ENCODE peak calls at places on chromosome 19, in seven cellular contexts. One of them, this sample, is unnamed.

GRCh38 chr19:42148270-42148669 is 16.0 kb upstream of the POU2F2 start:
- DNase-seq in GM23338: no peak
- DNase-seq in NCI-H2107: no peak
- DNase-seq in dermis blood vessel endothelial cell: no peak
- DNase-seq in GOT3: no peak
- DNase-seq in dermis microvascular lymphatic vessel endothelial cell: no peak
- DNase-seq in SK-N-SH: no peak
- DNase-seq in this sample: no peak

GRCh38 chr19:6556480-6556879 is 25.7 kb downstream of the TNFSF9 start:
- DNase-seq in GM23338: no peak
- DNase-seq in NCI-H2107: no peak
- DNase-seq in dermis blood vessel endothelial cell: peak; percentile 28
- DNase-seq in GOT3: no peak
- DNase-seq in dermis microvascular lymphatic vessel endothelial cell: no peak
- DNase-seq in SK-N-SH: no peak
- DNase-seq in this sample: peak; percentile 69

GRCh38 chr19:46601318-46602224 is at the start of gene CALM3:
- DNase-seq in GM23338: peak; percentile 42
- DNase-seq in NCI-H2107: no peak
- DNase-seq in dermis blood vessel endothelial cell: no peak
- DNase-seq in GOT3: no peak
- DNase-seq in dermis microvascular lymphatic vessel endothelial cell: no peak
- DNase-seq in SK-N-SH: peak; percentile 60
- DNase-seq in this sample: no peak

GRCh38 chr19:10112895-10113591 is 1.6 kb downstream of the P2RY11 start:
- DNase-seq in GM23338: peak; percentile 89
- DNase-seq in NCI-H2107: no peak
- DNase-seq in dermis blood vessel endothelial cell: peak; percentile 60
- DNase-seq in GOT3: no peak
- DNase-seq in dermis microvascular lymphatic vessel endothelial cell: peak; percentile 32
- DNase-seq in SK-N-SH: peak; percentile 75
- DNase-seq in this sample: peak; percentile 39

GRCh38 chr19:40217027-40217810 is 965 bp downstream of the TTC9B start:
- DNase-seq in GM23338: peak; percentile 83
- DNase-seq in NCI-H2107: peak; percentile 39
- DNase-seq in dermis blood vessel endothelial cell: no peak
- DNase-seq in GOT3: no peak
- DNase-seq in dermis microvascular lymphatic vessel endothelial cell: no peak
- DNase-seq in SK-N-SH: peak; percentile 81
- DNase-seq in this sample: no peak

GRCh38 chr19:6697291-6697690 is 23.2 kb downstream of the C3 start:
- DNase-seq in GM23338: no peak
- DNase-seq in NCI-H2107: no peak
- DNase-seq in dermis blood vessel endothelial cell: no peak
- DNase-seq in GOT3: no peak
- DNase-seq in dermis microvascular lymphatic vessel endothelial cell: no peak
- DNase-seq in SK-N-SH: no peak
- DNase-seq in this sample: no peak

GRCh38 chr19:50325310-50326100 is 3.7 kb downstream of the KCNC3 start:
- DNase-seq in GM23338: peak; percentile 99
- DNase-seq in NCI-H2107: peak; percentile 84
- DNase-seq in dermis blood vessel endothelial cell: peak; percentile 78
- DNase-seq in GOT3: peak; percentile 30
- DNase-seq in dermis microvascular lymphatic vessel endothelial cell: peak; percentile 65
- DNase-seq in SK-N-SH: peak; percentile 100
- DNase-seq in this sample: peak; percentile 66

GRCh38 chr19:36111200-36111539 is 227 bp downstream of the OVOL3 start:
- DNase-seq in GM23338: no peak
- DNase-seq in NCI-H2107: no peak
- DNase-seq in dermis blood vessel endothelial cell: no peak
- DNase-seq in GOT3: no peak
- DNase-seq in dermis microvascular lymphatic vessel endothelial cell: no peak
- DNase-seq in SK-N-SH: no peak
- DNase-seq in this sample: no peak

GRCh38 chr19:16623576-16623975 is 4.4 kb downstream of the MED26 start:
- DNase-seq in GM23338: no peak
- DNase-seq in NCI-H2107: no peak
- DNase-seq in dermis blood vessel endothelial cell: no peak
- DNase-seq in GOT3: no peak
- DNase-seq in dermis microvascular lymphatic vessel endothelial cell: no peak
- DNase-seq in SK-N-SH: no peak
- DNase-seq in this sample: no peak

GRCh38 chr19:6707658-6708018 is 12.8 kb downstream of the C3 start:
- DNase-seq in GM23338: no peak
- DNase-seq in NCI-H2107: no peak
- DNase-seq in dermis blood vessel endothelial cell: no peak
- DNase-seq in GOT3: no peak
- DNase-seq in dermis microvascular lymphatic vessel endothelial cell: no peak
- DNase-seq in SK-N-SH: no peak
- DNase-seq in this sample: no peak

GRCh38 chr19:30689474-30689873 is 317.3 kb downstream of the ZNF536 start:
- DNase-seq in GM23338: peak; percentile 37
- DNase-seq in NCI-H2107: no peak
- DNase-seq in dermis blood vessel endothelial cell: no peak
- DNase-seq in GOT3: no peak
- DNase-seq in dermis microvascular lymphatic vessel endothelial cell: no peak
- DNase-seq in SK-N-SH: peak; percentile 52
- DNase-seq in this sample: no peak

GRCh38 chr19:40663712-40664692 is 26.4 kb downstream of the NUMBL start:
- DNase-seq in GM23338: no peak
- DNase-seq in NCI-H2107: no peak
- DNase-seq in dermis blood vessel endothelial cell: peak; percentile 19
- DNase-seq in GOT3: no peak
- DNase-seq in dermis microvascular lymphatic vessel endothelial cell: peak; percentile 23
- DNase-seq in SK-N-SH: peak; percentile 57
- DNase-seq in this sample: peak; percentile 25

GRCh38 chr19:45008554-45008953 is 7.3 kb downstream of the RELB start:
- DNase-seq in GM23338: peak; percentile 53
- DNase-seq in NCI-H2107: no peak
- DNase-seq in dermis blood vessel endothelial cell: no peak
- DNase-seq in GOT3: no peak
- DNase-seq in dermis microvascular lymphatic vessel endothelial cell: no peak
- DNase-seq in SK-N-SH: no peak
- DNase-seq in this sample: no peak

GRCh38 chr19:36009220-36009619 is 607 bp upstream of the SYNE4 start:
- DNase-seq in GM23338: peak; percentile 82
- DNase-seq in NCI-H2107: no peak
- DNase-seq in dermis blood vessel endothelial cell: peak; percentile 76
- DNase-seq in GOT3: no peak
- DNase-seq in dermis microvascular lymphatic vessel endothelial cell: peak; percentile 74
- DNase-seq in SK-N-SH: peak; percentile 90
- DNase-seq in this sample: peak; percentile 74

GRCh38 chr19:4370418-4371041 is 27.2 kb downstream of the MPND start:
- DNase-seq in GM23338: no peak
- DNase-seq in NCI-H2107: no peak
- DNase-seq in dermis blood vessel endothelial cell: no peak
- DNase-seq in GOT3: no peak
- DNase-seq in dermis microvascular lymphatic vessel endothelial cell: no peak
- DNase-seq in SK-N-SH: no peak
- DNase-seq in this sample: no peak

GRCh38 chr19:41192574-41193419 is at the start of gene CYP2S1:
- DNase-seq in GM23338: peak; percentile 85
- DNase-seq in NCI-H2107: no peak
- DNase-seq in dermis blood vessel endothelial cell: peak; percentile 21
- DNase-seq in GOT3: no peak
- DNase-seq in dermis microvascular lymphatic vessel endothelial cell: peak; percentile 24
- DNase-seq in SK-N-SH: no peak
- DNase-seq in this sample: peak; percentile 11

GRCh38 chr19:2648528-2648937 is 54.0 kb downstream of the GNG7 start:
- DNase-seq in GM23338: peak; percentile 86
- DNase-seq in NCI-H2107: peak; percentile 21
- DNase-seq in dermis blood vessel endothelial cell: peak; percentile 86
- DNase-seq in GOT3: peak; percentile 46
- DNase-seq in dermis microvascular lymphatic vessel endothelial cell: peak; percentile 77
- DNase-seq in SK-N-SH: peak; percentile 93
- DNase-seq in this sample: peak; percentile 86

GRCh38 chr19:12647490-12648071 is 19.0 kb downstream of the MAN2B1 start:
- DNase-seq in GM23338: peak; percentile 88
- DNase-seq in NCI-H2107: no peak
- DNase-seq in dermis blood vessel endothelial cell: peak; percentile 56
- DNase-seq in GOT3: no peak
- DNase-seq in dermis microvascular lymphatic vessel endothelial cell: peak; percentile 44
- DNase-seq in SK-N-SH: peak; percentile 88
- DNase-seq in this sample: peak; percentile 61

GRCh38 chr19:43872547-43873336 is 45.6 kb downstream of the ZNF283 start:
- DNase-seq in GM23338: peak; percentile 23
- DNase-seq in NCI-H2107: no peak
- DNase-seq in dermis blood vessel endothelial cell: no peak
- DNase-seq in GOT3: no peak
- DNase-seq in dermis microvascular lymphatic vessel endothelial cell: no peak
- DNase-seq in SK-N-SH: no peak
- DNase-seq in this sample: no peak

GRCh38 chr19:41325947-41326706 is 16.2 kb downstream of the CCDC97 start:
- DNase-seq in GM23338: no peak
- DNase-seq in NCI-H2107: no peak
- DNase-seq in dermis blood vessel endothelial cell: peak; percentile 77
- DNase-seq in GOT3: no peak
- DNase-seq in dermis microvascular lymphatic vessel endothelial cell: peak; percentile 91
- DNase-seq in SK-N-SH: peak; percentile 81
- DNase-seq in this sample: peak; percentile 89

GRCh38 chr19:58346961-58347929 is 6.0 kb downstream of the A1BG start:
- DNase-seq in GM23338: peak; percentile 81
- DNase-seq in NCI-H2107: peak; percentile 32
- DNase-seq in dermis blood vessel endothelial cell: peak; percentile 13
- DNase-seq in GOT3: no peak
- DNase-seq in dermis microvascular lymphatic vessel endothelial cell: peak; percentile 41
- DNase-seq in SK-N-SH: peak; percentile 100
- DNase-seq in this sample: peak; percentile 59

GRCh38 chr19:5880604-5881078 is 10.3 kb upstream of the FUT5 start:
- DNase-seq in GM23338: peak; percentile 43
- DNase-seq in NCI-H2107: no peak
- DNase-seq in dermis blood vessel endothelial cell: no peak
- DNase-seq in GOT3: no peak
- DNase-seq in dermis microvascular lymphatic vessel endothelial cell: no peak
- DNase-seq in SK-N-SH: no peak
- DNase-seq in this sample: no peak

GRCh38 chr19:30169196-30169900 is 202.8 kb upstream of the ZNF536 start:
- DNase-seq in GM23338: no peak
- DNase-seq in NCI-H2107: no peak
- DNase-seq in dermis blood vessel endothelial cell: no peak
- DNase-seq in GOT3: no peak
- DNase-seq in dermis microvascular lymphatic vessel endothelial cell: no peak
- DNase-seq in SK-N-SH: no peak
- DNase-seq in this sample: no peak

GRCh38 chr19:38550376-38550775 is 67.4 kb downstream of the MAP4K1 start:
- DNase-seq in GM23338: no peak
- DNase-seq in NCI-H2107: no peak
- DNase-seq in dermis blood vessel endothelial cell: no peak
- DNase-seq in GOT3: no peak
- DNase-seq in dermis microvascular lymphatic vessel endothelial cell: no peak
- DNase-seq in SK-N-SH: no peak
- DNase-seq in this sample: no peak

GRCh38 chr19:4380254-4380727 is 20.1 kb downstream of the SH3GL1 start:
- DNase-seq in GM23338: no peak
- DNase-seq in NCI-H2107: no peak
- DNase-seq in dermis blood vessel endothelial cell: peak; percentile 50
- DNase-seq in GOT3: no peak
- DNase-seq in dermis microvascular lymphatic vessel endothelial cell: peak; percentile 48
- DNase-seq in SK-N-SH: peak; percentile 29
- DNase-seq in this sample: peak; percentile 38

GRCh38 chr19:49716154-49716553 is 25.2 kb downstream of the CPT1C start:
- DNase-seq in GM23338: no peak
- DNase-seq in NCI-H2107: no peak
- DNase-seq in dermis blood vessel endothelial cell: no peak
- DNase-seq in GOT3: no peak
- DNase-seq in dermis microvascular lymphatic vessel endothelial cell: no peak
- DNase-seq in SK-N-SH: no peak
- DNase-seq in this sample: no peak

GRCh38 chr19:3054972-3055740 is 7.1 kb downstream of the TLE5 start:
- DNase-seq in GM23338: no peak
- DNase-seq in NCI-H2107: no peak
- DNase-seq in dermis blood vessel endothelial cell: no peak
- DNase-seq in GOT3: no peak
- DNase-seq in dermis microvascular lymphatic vessel endothelial cell: no peak
- DNase-seq in SK-N-SH: no peak
- DNase-seq in this sample: no peak

GRCh38 chr19:28920269-28921066 is 292.5 kb downstream of the UQCRFS1 start:
- DNase-seq in GM23338: peak; percentile 29
- DNase-seq in NCI-H2107: no peak
- DNase-seq in dermis blood vessel endothelial cell: no peak
- DNase-seq in GOT3: no peak
- DNase-seq in dermis microvascular lymphatic vessel endothelial cell: no peak
- DNase-seq in SK-N-SH: no peak
- DNase-seq in this sample: no peak

GRCh38 chr19:43525836-43526771 is 897 bp downstream of the ETHE1 start:
- DNase-seq in GM23338: peak; percentile 39
- DNase-seq in NCI-H2107: no peak
- DNase-seq in dermis blood vessel endothelial cell: peak; percentile 34
- DNase-seq in GOT3: no peak
- DNase-seq in dermis microvascular lymphatic vessel endothelial cell: peak; percentile 20
- DNase-seq in SK-N-SH: peak; percentile 54
- DNase-seq in this sample: peak; percentile 20

GRCh38 chr19:40982594-40983101 is 8.4 kb upstream of the CYP2B6 start:
- DNase-seq in GM23338: peak; percentile 81
- DNase-seq in NCI-H2107: no peak
- DNase-seq in dermis blood vessel endothelial cell: no peak
- DNase-seq in GOT3: no peak
- DNase-seq in dermis microvascular lymphatic vessel endothelial cell: no peak
- DNase-seq in SK-N-SH: no peak
- DNase-seq in this sample: no peak